ENCODE peak calls at places on chromosome 1, in nine cellular contexts. J is left ventricle myocardium inferior, E is astrocyte of the spinal cord, O is psoas muscle, W is neural progenitor cell, U is HL-60, K is AG10803, P is RWPE1, C is HFF-Myc. L is an unnamed sample.

GRCh38 chr1:52296345-52296744 is 69.7 kb downstream of the CC2D1B start:
- DNase-seq in E (peak; percentile 65), U (peak; percentile 35), W (peak; percentile 56), C (peak; percentile 36), O (no peak), P (peak; percentile 64), J (no peak), K (peak; percentile 64), L (peak; percentile 72)

GRCh38 chr1:10528066-10529014 is 53.6 kb downstream of the PEX14 start:
- DNase-seq in O (peak; percentile 71), J (peak; percentile 52), E (peak; percentile 87), C (no peak), U (no peak), K (peak; percentile 90), P (peak; percentile 85), W (no peak), L (no peak)

GRCh38 chr1:34330061-34330460 is 153.4 kb downstream of the C1orf94 start:
- DNase-seq in C (no peak), K (no peak), P (no peak), O (no peak), J (no peak), U (no peak), E (no peak), W (no peak), L (no peak)

GRCh38 chr1:167474191-167474641 is 44.1 kb downstream of the CD247 start:
- DNase-seq in O (no peak), J (no peak), P (no peak), U (no peak), W (peak; percentile 54), C (no peak), K (no peak), E (no peak), L (no peak)

GRCh38 chr1:41155105-41155504 is 87.0 kb downstream of the SCMH1 start:
- DNase-seq in U (no peak), W (no peak), E (no peak), J (no peak), P (no peak), K (no peak), C (no peak), O (no peak), L (no peak)

GRCh38 chr1:224632921-224633321 is 16.8 kb downstream of the CNIH3 start:
- DNase-seq in C (no peak), W (peak; percentile 50), J (no peak), O (no peak), U (no peak), P (no peak), E (peak; percentile 64), K (peak; percentile 41), L (no peak)

GRCh38 chr1:157110686-157111085 is 11.1 kb upstream of the ETV3L start:
- DNase-seq in E (no peak), P (no peak), W (no peak), O (no peak), K (no peak), C (no peak), J (no peak), U (no peak), L (peak; percentile 7)

GRCh38 chr1:14924012-14924452 is 229.5 kb upstream of the TMEM51 start:
- DNase-seq in E (peak; percentile 47), P (peak; percentile 76), U (no peak), C (no peak), K (peak; percentile 79), W (peak; percentile 88), J (peak; percentile 71), O (peak; percentile 78), L (peak; percentile 89)

GRCh38 chr1:109935451-109935900 is 24.8 kb downstream of the CSF1 start:
- DNase-seq in E (no peak), K (no peak), P (no peak), O (no peak), U (no peak), W (no peak), J (no peak), C (no peak), L (peak; percentile 5)

GRCh38 chr1:68384321-68384813 is 65.4 kb downstream of the RPE65 start:
- DNase-seq in E (peak; percentile 100), W (no peak), J (no peak), U (no peak), K (peak; percentile 99), P (peak; percentile 94), C (peak; percentile 98), O (no peak), L (no peak)

GRCh38 chr1:66271904-66272254 is 262.1 kb upstream of the SGIP1 start:
- DNase-seq in E (peak; percentile 43), P (peak; percentile 38), W (no peak), K (peak; percentile 80), U (no peak), J (peak; percentile 70), O (peak; percentile 67), C (no peak), L (no peak)

GRCh38 chr1:50426108-50426700 is 3.0 kb upstream of the DMRTA2 start:
- DNase-seq in E (no peak), J (no peak), U (no peak), C (no peak), P (no peak), K (no peak), W (peak; percentile 34), O (no peak), L (no peak)

GRCh38 chr1:156387899-156388813 is 19.1 kb downstream of the RHBG start:
- DNase-seq in U (no peak), P (no peak), E (no peak), W (peak; percentile 90), J (no peak), O (no peak), C (no peak), K (no peak), L (peak; percentile 70)

GRCh38 chr1:30005972-30006619 is 717.3 kb downstream of the MATN1 start:
- DNase-seq in O (no peak), E (no peak), C (no peak), K (no peak), U (no peak), W (peak; percentile 10), J (no peak), P (peak; percentile 80), L (no peak)

GRCh38 chr1:222054416-222054815 is 312.5 kb upstream of the DUSP10 start:
- DNase-seq in P (no peak), U (peak; percentile 63), J (no peak), E (no peak), O (no peak), K (no peak), C (no peak), W (no peak), L (no peak)

GRCh38 chr1:118944546-118944945 is 43.6 kb downstream of the TBX15 start:
- DNase-seq in J (no peak), O (peak; percentile 34), U (no peak), C (no peak), P (no peak), K (no peak), E (no peak), W (no peak), L (no peak)

GRCh38 chr1:12424150-12424549 is 193.9 kb downstream of the DHRS3 start:
- DNase-seq in W (no peak), C (no peak), J (no peak), E (peak; percentile 80), P (no peak), U (no peak), O (no peak), K (peak; percentile 70), L (no peak)

GRCh38 chr1:40385437-40386310 is 12.1 kb downstream of the SMAP2 start:
- DNase-seq in K (no peak), J (no peak), E (peak; percentile 45), C (no peak), U (peak; percentile 79), O (no peak), P (no peak), W (no peak), L (peak; percentile 60)

GRCh38 chr1:8397511-8397910 is 79.6 kb downstream of the SLC45A1 start:
- DNase-seq in K (peak; percentile 69), P (no peak), J (no peak), O (no peak), E (no peak), C (no peak), U (peak; percentile 39), W (no peak), L (peak; percentile 42)

GRCh38 chr1:58583496-58583895 is 6.4 kb upstream of the TACSTD2 start:
- DNase-seq in U (peak; percentile 77), C (no peak), P (no peak), E (no peak), J (no peak), K (no peak), W (no peak), O (no peak), L (no peak)

GRCh38 chr1:115089443-115090340 is at the start of gene TSPAN2:
- DNase-seq in P (peak; percentile 62), K (peak; percentile 41), W (peak; percentile 92), J (peak; percentile 84), O (peak; percentile 49), E (peak; percentile 49), C (no peak), U (peak; percentile 62), L (peak; percentile 63)
- TF ChIP-seq CTCF in P (no peak), K (peak; percentile 36), W (peak; percentile 48), J (peak; percentile 59), O (peak; percentile 13), E (peak; percentile 35), C (peak; percentile 17), U (no peak), L (no peak)

DNA sequence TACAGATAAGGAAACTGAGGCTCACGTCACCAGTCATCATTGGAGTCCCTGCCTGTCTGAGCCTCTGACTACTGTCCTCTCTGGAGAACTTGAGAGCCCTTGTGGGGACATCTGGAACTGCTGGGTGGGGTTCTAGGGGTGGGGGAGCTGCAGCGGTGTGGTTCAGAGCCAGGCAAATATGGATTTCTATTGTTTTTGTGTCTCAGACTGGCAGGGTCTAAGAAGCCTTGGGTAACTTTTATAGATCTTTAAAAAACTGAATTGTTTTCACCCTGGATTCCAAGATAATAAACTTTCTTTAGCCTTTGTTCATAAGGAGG is 46.9 kb downstream of the IER5 start:
- DNase-seq in O (no peak), W (no peak), E (no peak), J (no peak), U (no peak), C (peak; percentile 37), K (peak; percentile 77), P (no peak), L (no peak)
- TF ChIP-seq CTCF in O (peak; percentile 20), W (peak; percentile 32), E (peak; percentile 29), J (peak; percentile 57), U (no peak), C (peak; percentile 44), K (peak; percentile 61), P (no peak), L (peak; percentile 35)

DNA sequence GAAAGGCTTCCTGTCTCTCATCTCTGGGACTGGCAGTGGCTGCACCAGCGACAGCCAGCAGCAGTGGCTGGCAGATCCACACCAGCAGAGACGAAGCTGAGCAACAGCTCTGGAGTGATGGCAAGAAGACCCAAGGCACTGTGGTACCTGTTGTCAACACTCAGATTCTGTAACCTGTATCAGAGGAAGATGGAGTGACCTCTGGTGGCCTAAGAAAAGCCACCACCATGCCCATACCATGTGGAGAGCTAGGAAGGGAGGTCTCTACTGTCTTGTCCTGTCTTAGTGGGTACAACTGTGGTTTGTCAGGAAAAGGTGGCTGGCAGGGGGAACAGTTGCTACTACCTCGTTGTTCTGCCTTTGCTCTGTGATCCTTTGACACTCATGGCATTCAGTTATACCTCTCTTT is 22.5 kb upstream of the RHBDL2 start:
- DNase-seq in W (no peak), C (no peak), E (no peak), P (no peak), J (no peak), O (no peak), K (no peak), U (peak; percentile 10), L (no peak)
- TF ChIP-seq CTCF in W (peak; percentile 35), C (no peak), E (no peak), P (no peak), J (peak; percentile 20), O (no peak), K (no peak), U (no peak), L (peak; percentile 43)

GRCh38 chr1:232211149-232211548 is 418.8 kb downstream of the SIPA1L2 start:
- DNase-seq in W (peak; percentile 20), E (no peak), P (no peak), U (no peak), J (no peak), K (no peak), C (no peak), O (no peak), L (no peak)
- TF ChIP-seq CTCF in W (peak; percentile 45), E (peak; percentile 47), P (no peak), U (peak; percentile 23), J (peak; percentile 22), K (no peak), C (peak; percentile 49), O (no peak), L (peak; percentile 25)